ENCODE peak calls at places on chromosome 3, in nine cellular contexts. L, Z, G, A, D, R, T, H and U are unnamed samples. For H3K4me1, the result is how much of the 10 kb centered on the place peaks cover.

GRCh38 chr3:129592362-129593150 is 13.9 kb downstream of the PLXND1 start:
- DNase-seq in D (no peak), R (no peak), Z (no peak), G (peak), H (peak), A (peak), T (peak), L (peak), U (peak)

GRCh38 chr3:134242649-134243637 is 7.7 kb downstream of the RYK start:
- DNase-seq in Z (no peak), D (peak), R (peak), H (no peak), G (no peak), L (peak), A (no peak), T (no peak), U (no peak)

GRCh38 chr3:142857056-142857455 is 31.8 kb downstream of the PCOLCE2 start:
- DNase-seq in H (no peak), D (peak), G (peak), T (peak), R (peak), Z (no peak), A (peak), L (no peak), U (peak)

GRCh38 chr3:188179006-188179966 is 25.3 kb downstream of the LPP start:
- DNase-seq in L (peak), R (no peak), H (no peak), A (peak), D (no peak), T (peak), Z (no peak), G (peak), U (no peak)

GRCh38 chr3:55571216-55571813 is 84.2 kb upstream of the WNT5A start:
- DNase-seq in A (no peak), H (no peak), Z (no peak), L (no peak), T (no peak), R (no peak), G (no peak), D (no peak), U (no peak)

GRCh38 chr3:40116478-40117162 is 192.9 kb upstream of the EIF1B start:
- DNase-seq in G (no peak), R (no peak), H (no peak), Z (no peak), L (no peak), A (no peak), D (peak), T (no peak), U (no peak)

GRCh38 chr3:145807990-145808389 is 353.0 kb downstream of the PLOD2 start:
- DNase-seq in G (peak), A (peak), T (peak), Z (no peak), D (peak), R (no peak), H (no peak), L (peak), U (peak)

GRCh38 chr3:135891121-135891520 is 74.4 kb upstream of the PPP2R3A start:
- DNase-seq in L (no peak), R (no peak), T (no peak), A (no peak), Z (no peak), G (no peak), H (no peak), D (peak), U (no peak)

GRCh38 chr3:195356151-195357086 is 85.5 kb upstream of the XXYLT1 start:
- DNase-seq in T (no peak), R (no peak), H (peak), L (peak), Z (no peak), D (no peak), G (peak), A (peak), U (peak)

GRCh38 chr3:100637197-100637631 is 27.8 kb downstream of the ADGRG7 start:
- DNase-seq in H (no peak), R (no peak), D (no peak), Z (no peak), A (no peak), T (peak), G (no peak), L (no peak), U (no peak)

GRCh38 chr3:172391592-172392302 is 56.5 kb downstream of the GHSR start:
- DNase-seq in L (peak), H (no peak), G (no peak), Z (no peak), D (no peak), R (no peak), T (no peak), A (no peak), U (no peak)

GRCh38 chr3:60641354-60641753 is 609.9 kb downstream of the FHIT start:
- DNase-seq in G (no peak), R (no peak), A (no peak), H (no peak), L (no peak), T (no peak), Z (no peak), D (no peak), U (no peak)

GRCh38 chr3:186511245-186511644 is 32.9 kb downstream of the CRYGS start:
- DNase-seq in Z (no peak), D (no peak), A (no peak), G (no peak), R (no peak), H (no peak), L (no peak), T (no peak), U (no peak)

GRCh38 chr3:43766672-43767465 is 76.1 kb downstream of the ABHD5 start:
- DNase-seq in A (no peak), T (no peak), H (no peak), L (no peak), D (peak), Z (no peak), R (no peak), G (no peak), U (no peak)

GRCh38 chr3:197191897-197192296 is 106.5 kb downstream of the DLG1 start:
- DNase-seq in L (no peak), H (no peak), D (no peak), T (no peak), G (no peak), A (no peak), Z (no peak), R (no peak), U (no peak)

GRCh38 chr3:38039101-38039898 is at the start of gene DLEC1:
- DNase-seq in R (no peak), D (no peak), L (peak), T (peak), A (peak), G (peak), H (peak), Z (peak), U (peak)

GRCh38 chr3:14077310-14077709 is 47.4 kb downstream of the CHCHD4 start:
- DNase-seq in T (no peak), L (no peak), D (peak), H (no peak), G (no peak), A (no peak), R (no peak), Z (no peak), U (no peak)

GRCh38 chr3:48743773-48744172 is 26.8 kb upstream of the IP6K2 start:
- DNase-seq in A (no peak), R (no peak), T (no peak), Z (no peak), D (no peak), G (no peak), H (no peak), L (no peak), U (no peak)

GRCh38 chr3:48739617-48739954 is 22.6 kb upstream of the IP6K2 start:
- DNase-seq in Z (no peak), D (no peak), R (no peak), T (no peak), H (peak), G (no peak), L (no peak), A (no peak), U (no peak)

GRCh38 chr3:48739955-48740823 is 23.2 kb upstream of the IP6K2 start:
- DNase-seq in Z (peak), R (peak), A (peak), L (peak), T (peak), D (peak), H (peak), G (peak), U (peak)

GRCh38 chr3:48738926-48739616 is 22.1 kb upstream of the IP6K2 start:
- DNase-seq in G (peak), H (peak), Z (no peak), L (no peak), T (no peak), D (no peak), A (peak), R (no peak), U (peak)

DNA sequence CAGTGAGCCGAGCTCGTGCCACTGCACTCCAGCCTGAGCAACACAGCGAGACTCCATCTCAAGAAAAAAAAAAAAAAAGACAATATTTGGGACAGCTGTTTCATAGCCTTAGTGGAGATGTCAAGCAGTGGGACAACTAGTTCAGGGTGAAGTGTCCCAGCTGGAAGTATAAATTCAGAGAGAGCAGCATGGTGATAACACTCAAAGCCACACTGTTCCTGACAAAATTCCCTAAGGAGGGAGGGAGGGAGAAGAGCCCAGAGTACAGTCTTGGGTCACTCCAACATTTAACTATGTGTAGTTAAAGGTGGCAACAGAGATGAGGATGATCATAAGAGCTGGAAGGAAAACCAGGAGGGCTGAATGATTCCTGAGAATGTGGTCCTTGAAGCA is 21.1 kb upstream of the IP6K2 start:
- DNase-seq in T (no peak), G (no peak), L (peak), R (no peak), H (no peak), Z (no peak), D (no peak), A (no peak), U (no peak)
- H3K27ac ChIP-seq in T (no peak), G (peak), L (no peak), R (no peak), H (no peak), Z (no peak), D (no peak), A (peak), U (peak)

DNA sequence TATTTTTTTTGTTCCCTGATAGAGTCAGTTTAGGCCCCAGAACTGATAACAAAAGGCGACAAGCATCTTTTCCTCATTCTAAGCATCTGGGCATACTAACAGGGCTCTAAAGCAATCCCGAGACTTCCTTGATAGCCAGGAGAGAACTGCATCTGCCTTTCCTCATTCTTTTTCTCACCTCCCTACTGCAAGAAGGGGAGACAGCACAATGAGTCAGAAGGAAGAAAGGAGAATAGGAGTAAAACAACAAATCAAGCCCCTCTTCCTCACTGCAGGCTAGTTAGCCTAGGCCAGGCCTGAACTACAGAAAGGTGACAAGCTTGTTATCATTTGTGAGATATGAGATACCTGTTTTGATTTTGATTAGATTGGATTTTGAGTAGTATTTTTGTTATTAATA is 97.9 kb downstream of the NAALADL2 start:
- DNase-seq in T (no peak), G (no peak), Z (no peak), D (no peak), A (no peak), H (no peak), R (no peak), L (no peak), U (no peak)
- H3K4me1 ChIP-seq in T (under half), G (under half), Z (under half), D (under half), A (under half), H (under half), R (under half), L (under half), U (under half)

GRCh38 chr3:12756635-12757034 is 2.4 kb downstream of the TMEM40 start:
- DNase-seq in H (no peak), D (no peak), L (no peak), Z (no peak), G (no peak), R (no peak), T (no peak), A (no peak), U (no peak)

GRCh38 chr3:12758025-12758830 is 831 bp downstream of the TMEM40 start:
- DNase-seq in R (no peak), D (peak), T (peak), G (peak), H (peak), L (peak), A (peak), Z (peak), U (peak)

GRCh38 chr3:12759693-12760565 is 870 bp upstream of the TMEM40 start:
- DNase-seq in G (no peak), H (no peak), L (no peak), R (no peak), T (no peak), A (no peak), D (peak), Z (no peak), U (no peak)

GRCh38 chr3:12756185-12756584 is 2.9 kb downstream of the TMEM40 start:
- DNase-seq in G (no peak), L (no peak), Z (no peak), H (no peak), A (no peak), D (no peak), T (no peak), R (no peak), U (no peak)

DNA sequence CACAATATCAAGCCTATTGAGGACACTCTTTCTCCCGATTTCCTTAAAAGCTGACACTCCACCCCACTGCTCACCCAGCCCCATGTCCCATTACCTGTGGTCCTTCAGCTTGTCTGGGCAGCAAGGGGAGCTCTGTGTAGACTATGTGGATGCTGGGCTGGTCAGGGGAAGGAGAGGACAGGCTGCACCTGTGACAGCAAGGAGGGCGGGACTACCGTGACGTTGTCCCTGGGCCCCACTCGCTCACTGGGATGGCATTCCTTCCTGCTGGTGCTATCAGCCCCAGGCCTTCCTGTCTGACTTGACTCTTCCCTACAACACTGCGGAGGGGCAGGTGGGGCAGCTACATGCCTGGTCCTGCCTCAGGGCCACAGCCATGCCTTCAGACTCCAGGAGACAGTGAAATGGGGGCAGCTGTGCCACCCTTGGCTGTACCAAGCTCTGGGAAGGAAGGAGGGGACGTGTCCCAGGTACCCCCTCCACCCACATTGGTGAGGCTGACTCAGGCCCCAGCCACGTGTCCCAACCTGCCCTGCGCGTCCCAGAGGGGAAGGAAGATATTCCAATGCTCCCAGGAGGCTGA is at the start of gene TMEM40:
- DNase-seq in D (peak), H (no peak), T (peak), A (no peak), G (no peak), Z (no peak), L (no peak), R (peak), U (no peak)
- H3K4me3 ChIP-seq in D (peak), H (no peak), T (no peak), A (no peak), G (no peak), Z (no peak), L (no peak), R (peak), U (no peak)

GRCh38 chr3:10389995-10390394 is 69.1 kb upstream of the SEC13 start:
- DNase-seq in A (no peak), H (no peak), Z (peak), L (no peak), R (no peak), D (no peak), G (no peak), T (no peak), U (no peak)

GRCh38 chr3:10392906-10393461 is 72.1 kb upstream of the SEC13 start:
- DNase-seq in L (no peak), A (no peak), Z (no peak), G (no peak), D (no peak), H (no peak), R (no peak), T (no peak), U (no peak)

GRCh38 chr3:10390641-10391373 is 69.9 kb upstream of the SEC13 start:
- DNase-seq in H (no peak), T (no peak), Z (no peak), G (no peak), A (no peak), R (no peak), L (no peak), D (no peak), U (no peak)

GRCh38 chr3:10392244-10392643 is 71.3 kb upstream of the SEC13 start:
- DNase-seq in T (no peak), A (no peak), G (no peak), Z (no peak), H (no peak), D (no peak), R (no peak), L (no peak), U (no peak)

DNA sequence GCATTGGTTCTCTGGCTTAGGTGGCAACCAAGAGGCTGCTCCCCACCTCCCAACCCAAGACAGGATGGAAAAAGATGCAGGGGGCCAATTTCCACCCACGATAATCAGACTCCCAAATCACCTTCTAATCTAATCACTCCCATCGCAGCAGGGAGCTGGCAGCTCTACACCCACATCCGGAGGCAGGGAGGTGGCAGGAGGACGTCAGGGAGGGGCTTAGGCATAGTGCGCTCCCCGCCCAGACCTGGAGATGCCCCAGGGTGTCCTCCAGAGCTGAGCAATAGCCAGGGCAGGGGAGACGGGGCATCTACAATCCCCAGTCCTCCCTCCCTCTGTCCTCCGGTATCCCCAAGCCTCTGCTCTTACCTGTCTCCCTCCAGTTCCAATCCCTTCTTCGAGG is 70.5 kb upstream of the SEC13 start:
- DNase-seq in D (no peak), H (no peak), Z (no peak), L (no peak), G (no peak), T (no peak), R (no peak), A (no peak), U (peak)
- H3K27ac ChIP-seq in D (no peak), H (no peak), Z (no peak), L (no peak), G (no peak), T (no peak), R (no peak), A (no peak), U (no peak)

GRCh38 chr3:111803123-111803593 is 55.9 kb upstream of the PHLDB2 start:
- DNase-seq in G (peak), D (peak), R (peak), L (peak), H (peak), T (peak), A (peak), Z (no peak), U (peak)
- H3K4me1 ChIP-seq in G (under half), D (under half), R (under half), L (under half), H (under half), T (under half), A (under half), Z (under half), U (under half)

GRCh38 chr3:141413387-141414140 is 45.3 kb downstream of the ZBTB38 start:
- DNase-seq in Z (peak), A (no peak), G (no peak), L (no peak), D (no peak), R (no peak), T (no peak), H (no peak), U (no peak)

GRCh38 chr3:141412087-141412935 is 44.0 kb downstream of the ZBTB38 start:
- DNase-seq in R (no peak), G (peak), H (peak), T (peak), A (peak), L (peak), Z (peak), D (peak), U (no peak)

GRCh38 chr3:141414141-141414689 is 45.9 kb downstream of the ZBTB38 start:
- DNase-seq in D (no peak), T (no peak), R (no peak), L (no peak), A (no peak), Z (no peak), H (no peak), G (no peak), U (no peak)

GRCh38 chr3:141410861-141411771 is 42.8 kb downstream of the ZBTB38 start:
- DNase-seq in D (peak), A (no peak), H (no peak), Z (peak), L (peak), G (no peak), R (no peak), T (no peak), U (no peak)

GRCh38 chr3:141412936-141413354 is 44.6 kb downstream of the ZBTB38 start:
- DNase-seq in D (no peak), H (peak), R (no peak), L (peak), T (peak), Z (peak), G (peak), A (peak), U (peak)
- H3K4me3 ChIP-seq in D (no peak), H (peak), R (no peak), L (peak), T (no peak), Z (peak), G (peak), A (peak), U (peak)

GRCh38 chr3:15983232-15983631 is 185.5 kb upstream of the ANKRD28 start:
- DNase-seq in T (no peak), A (no peak), G (no peak), R (no peak), L (peak), D (peak), H (no peak), Z (no peak), U (no peak)

GRCh38 chr3:15983693-15984092 is 185.9 kb upstream of the ANKRD28 start:
- DNase-seq in G (no peak), D (no peak), L (no peak), A (no peak), Z (no peak), T (no peak), R (no peak), H (no peak), U (no peak)

GRCh38 chr3:15979900-15980299 is 182.1 kb upstream of the ANKRD28 start:
- DNase-seq in H (no peak), L (no peak), Z (no peak), T (no peak), R (no peak), G (no peak), D (no peak), A (no peak), U (no peak)

GRCh38 chr3:15982243-15982642 is 184.5 kb upstream of the ANKRD28 start:
- DNase-seq in D (no peak), A (no peak), G (no peak), L (no peak), R (no peak), Z (no peak), T (no peak), H (no peak), U (no peak)

DNA sequence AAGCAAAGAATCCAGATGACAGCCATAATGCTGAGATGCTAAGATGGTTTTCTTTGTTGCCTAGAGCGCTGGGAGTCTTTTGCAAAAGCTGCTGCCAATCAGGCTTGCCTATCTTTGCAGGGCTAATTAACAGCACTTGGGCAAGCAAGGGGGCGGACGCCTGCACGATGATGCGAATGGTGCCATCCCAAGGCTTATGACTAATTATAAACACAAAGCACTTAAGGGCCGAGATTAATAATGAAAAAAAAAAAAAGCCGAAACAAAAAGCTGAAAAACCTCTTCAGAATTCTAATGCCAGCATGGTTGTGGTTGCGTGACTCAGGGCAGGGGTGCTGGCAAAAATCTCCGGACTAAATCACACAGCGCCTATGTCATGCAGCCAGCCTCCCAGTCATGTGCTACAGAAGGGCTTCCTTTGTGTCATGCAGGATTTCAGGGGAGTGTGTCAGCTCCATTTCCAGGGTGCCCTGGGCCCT is 184.9 kb upstream of the ANKRD28 start:
- DNase-seq in H (no peak), T (no peak), L (peak), A (peak), G (peak), R (peak), Z (no peak), D (peak), U (no peak)
- H3K27ac ChIP-seq in H (no peak), T (no peak), L (peak), A (peak), G (peak), R (no peak), Z (no peak), D (peak), U (peak)